ENCODE peak calls at places on chromosomes 5 and 9, in six cellular contexts. V, F, L, M, T and U are unnamed samples.

GRCh38 chr9:133605856-133606721 is 3.1 kb downstream of the FAM163B start:
- DNase-seq in V (no peak), F (peak), L (no peak), M (no peak), T (no peak), U (no peak)

GRCh38 chr9:118596374-118597015 is 772.7 kb downstream of the BRINP1 start:
- DNase-seq in V (peak), F (no peak), L (no peak), M (no peak), T (no peak), U (no peak)

GRCh38 chr9:89878687-89879086 is 273.9 kb downstream of the GADD45G start:
- DNase-seq in V (no peak), F (peak), L (peak), M (no peak), T (no peak), U (peak)

GRCh38 chr9:18452276-18452675 is 21.7 kb upstream of the ADAMTSL1 start:
- DNase-seq in V (no peak), F (no peak), L (no peak), M (no peak), T (peak), U (no peak)

GRCh38 chr5:60550311-60550710 is 149.7 kb downstream of the DEPDC1B start:
- DNase-seq in V (no peak), F (no peak), L (no peak), M (no peak), T (no peak), U (no peak)

GRCh38 chr5:169115725-169116124 is 185.2 kb downstream of the SLIT3 start:
- DNase-seq in V (no peak), F (no peak), L (no peak), M (no peak), T (no peak), U (peak)

GRCh38 chr9:20319641-20320337 is 302.5 kb downstream of the MLLT3 start:
- DNase-seq in V (peak), F (no peak), L (no peak), M (no peak), T (peak), U (no peak)

GRCh38 chr9:100580255-100580654 is 2.4 kb downstream of the CAVIN4 start:
- DNase-seq in V (no peak), F (no peak), L (peak), M (no peak), T (no peak), U (no peak)

GRCh38 chr5:9222054-9222738 is 323.7 kb downstream of the SEMA5A start:
- DNase-seq in V (no peak), F (no peak), L (no peak), M (no peak), T (no peak), U (no peak)

GRCh38 chr9:93116049-93116961 is 17.7 kb downstream of the NINJ1 start:
- DNase-seq in V (peak), F (peak), L (peak), M (peak), T (peak), U (peak)

GRCh38 chr9:112166176-112167140 is 8.6 kb downstream of the SUSD1 start:
- DNase-seq in V (peak), F (no peak), L (no peak), M (peak), T (peak), U (no peak)

GRCh38 chr5:81315336-81315735 is 13.9 kb downstream of the ZCCHC9 start:
- DNase-seq in V (peak), F (no peak), L (no peak), M (peak), T (peak), U (no peak)

GRCh38 chr5:103519550-103519949 is 43.0 kb downstream of the NUDT12 start:
- DNase-seq in V (no peak), F (no peak), L (no peak), M (no peak), T (peak), U (no peak)

GRCh38 chr9:21559402-21560280 is 77.5 kb upstream of the IFNE start:
- DNase-seq in V (peak), F (peak), L (peak), M (peak), T (peak), U (peak)

GRCh38 chr9:98281281-98281680 is 25.8 kb upstream of the TBC1D2 start:
- DNase-seq in V (no peak), F (no peak), L (no peak), M (no peak), T (no peak), U (no peak)

GRCh38 chr9:99050292-99050911 is 54.5 kb upstream of the TGFBR1 start:
- DNase-seq in V (peak), F (no peak), L (no peak), M (peak), T (peak), U (no peak)

GRCh38 chr5:133451926-133452325 is 160.4 kb downstream of the FSTL4 start:
- DNase-seq in V (no peak), F (no peak), L (no peak), M (no peak), T (no peak), U (no peak)

GRCh38 chr5:157342822-157343402 is 77.0 kb downstream of the CYFIP2 start:
- DNase-seq in V (no peak), F (no peak), L (no peak), M (no peak), T (peak), U (peak)

GRCh38 chr5:57012511-57012910 is 60.6 kb upstream of the MIER3 start:
- DNase-seq in V (no peak), F (no peak), L (no peak), M (no peak), T (no peak), U (no peak)

GRCh38 chr5:135568923-135569360 is 9.8 kb downstream of the CXCL14 start:
- DNase-seq in V (no peak), F (no peak), L (no peak), M (no peak), T (no peak), U (no peak)

GRCh38 chr5:14006823-14007510 is 62.5 kb upstream of the DNAH5 start:
- DNase-seq in V (no peak), F (no peak), L (no peak), M (no peak), T (peak), U (peak)

GRCh38 chr5:147780924-147781530 is 1.5 kb downstream of the JAKMIP2 start:
- DNase-seq in V (no peak), F (no peak), L (no peak), M (no peak), T (no peak), U (no peak)

GRCh38 chr5:147786115-147786514 is 3.6 kb upstream of the JAKMIP2 start:
- DNase-seq in V (no peak), F (no peak), L (no peak), M (no peak), T (no peak), U (no peak)

GRCh38 chr5:147784596-147784995 is 2.1 kb upstream of the JAKMIP2 start:
- DNase-seq in V (no peak), F (no peak), L (no peak), M (no peak), T (no peak), U (no peak)

GRCh38 chr5:147788023-147788422 is 5.5 kb upstream of the JAKMIP2 start:
- DNase-seq in V (no peak), F (no peak), L (no peak), M (no peak), T (no peak), U (no peak)

DNA sequence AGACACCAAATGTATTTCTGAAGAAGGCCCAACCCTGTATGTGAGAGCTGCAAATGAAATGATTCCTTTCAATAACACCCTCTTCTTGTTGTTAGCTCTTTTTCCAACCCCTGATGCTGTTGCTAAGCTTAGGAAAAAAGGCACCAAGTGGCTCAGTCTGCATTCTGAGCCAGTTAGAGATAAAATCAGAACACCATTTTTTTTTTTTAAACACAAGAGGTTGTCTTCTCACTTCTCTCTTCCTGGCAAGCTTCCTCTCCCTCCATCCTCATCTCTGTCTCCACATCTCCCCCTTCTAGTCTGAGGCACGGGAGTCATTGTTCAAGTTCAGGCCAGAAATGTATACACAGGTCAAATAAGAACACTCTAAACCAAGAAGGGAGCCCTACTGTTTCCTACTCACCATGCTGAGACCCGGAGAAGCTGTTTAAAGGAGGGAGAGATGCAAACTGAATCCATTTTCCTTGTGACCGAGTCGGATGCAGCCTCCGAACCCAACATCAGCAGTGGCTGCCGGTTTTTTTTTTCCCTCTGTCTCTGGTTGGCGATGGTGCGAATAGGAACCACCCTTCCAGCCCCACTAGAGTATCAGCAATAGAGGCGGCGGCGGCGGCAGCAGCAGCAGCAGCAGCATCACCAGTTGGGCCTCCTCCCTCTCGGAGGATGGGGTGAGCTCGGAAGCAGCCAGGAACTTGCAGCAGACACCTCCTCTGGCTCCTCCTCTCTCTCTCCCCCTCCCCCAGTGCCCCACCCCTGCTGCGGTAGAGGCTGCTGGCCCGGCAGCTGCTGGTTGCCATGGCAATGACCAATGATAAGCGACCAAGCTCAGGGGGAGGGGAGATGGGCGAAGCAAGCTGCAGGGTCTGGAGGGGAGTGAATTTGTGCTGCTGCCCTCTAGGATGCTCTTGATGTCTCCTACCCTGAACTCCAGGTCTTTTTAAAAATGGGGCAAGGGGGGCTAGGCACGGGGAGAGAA is at the start of gene JAKMIP2:
- DNase-seq in V (peak), F (peak), L (peak), M (no peak), T (peak), U (peak)
- H3K4me3 ChIP-seq in V (peak), F (no peak), L (no peak), M (no peak), T (no peak), U (no peak)

DNA sequence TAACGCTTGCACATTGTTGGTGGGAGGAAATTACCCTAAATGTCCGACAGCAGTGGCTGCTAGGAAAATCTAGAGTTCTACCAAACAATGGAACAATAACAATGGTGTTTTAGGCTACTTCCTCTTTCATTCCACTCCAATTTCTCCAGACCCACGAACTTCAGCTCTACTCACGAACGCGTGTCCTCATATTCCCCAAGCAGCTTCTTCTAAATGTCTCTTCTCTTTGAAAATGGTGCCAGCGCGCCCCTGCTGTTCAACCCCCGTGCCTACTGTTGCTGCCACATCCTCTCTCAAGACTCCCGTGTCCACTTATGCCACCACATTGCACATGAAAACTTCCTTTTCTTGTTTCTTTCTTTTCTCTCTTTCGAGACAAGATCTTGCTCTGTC is 25.6 kb downstream of the OR2V2 start:
- DNase-seq in V (no peak), F (no peak), L (no peak), M (no peak), T (no peak), U (no peak)
- H3K4me3 ChIP-seq in V (no peak), F (no peak), L (peak), M (no peak), T (no peak), U (no peak)

DNA sequence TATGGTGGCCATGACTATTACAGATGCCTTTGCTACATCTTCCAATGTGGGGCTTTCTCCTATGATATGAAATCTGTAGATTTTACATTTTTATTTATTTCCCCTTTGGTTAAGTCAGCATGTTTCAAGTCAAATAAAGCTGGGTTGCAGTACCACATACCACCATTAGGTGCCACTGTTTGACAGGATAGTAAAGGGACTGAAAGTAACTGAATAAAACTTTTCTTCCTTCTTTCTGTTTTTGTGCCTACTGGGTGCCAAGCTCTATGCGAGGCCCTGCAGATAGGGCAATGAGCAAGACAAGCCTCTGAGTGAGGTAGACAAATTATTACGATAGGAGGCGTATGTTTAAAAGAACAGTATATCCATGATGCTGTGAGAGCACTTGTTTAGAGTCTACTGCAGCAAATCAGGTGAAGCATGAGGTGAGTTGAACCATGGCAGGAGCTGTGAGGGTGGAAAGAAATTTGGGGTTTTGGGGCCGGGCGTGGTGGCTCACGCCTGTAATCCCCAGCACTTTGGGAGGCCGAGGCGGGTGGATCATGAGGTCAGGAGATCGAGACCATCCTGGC is 64.8 kb downstream of the GDNF start:
- DNase-seq in V (peak), F (no peak), L (no peak), M (no peak), T (peak), U (no peak)
- H3K4me3 ChIP-seq in V (no peak), F (no peak), L (no peak), M (no peak), T (no peak), U (no peak)

GRCh38 chr9:6645153-6646027 is at the start of gene GLDC:
- DNase-seq in V (peak), F (peak), L (peak), M (no peak), T (no peak), U (no peak)
- H3K4me3 ChIP-seq in V (peak), F (peak), L (peak), M (peak), T (peak), U (no peak)

DNA sequence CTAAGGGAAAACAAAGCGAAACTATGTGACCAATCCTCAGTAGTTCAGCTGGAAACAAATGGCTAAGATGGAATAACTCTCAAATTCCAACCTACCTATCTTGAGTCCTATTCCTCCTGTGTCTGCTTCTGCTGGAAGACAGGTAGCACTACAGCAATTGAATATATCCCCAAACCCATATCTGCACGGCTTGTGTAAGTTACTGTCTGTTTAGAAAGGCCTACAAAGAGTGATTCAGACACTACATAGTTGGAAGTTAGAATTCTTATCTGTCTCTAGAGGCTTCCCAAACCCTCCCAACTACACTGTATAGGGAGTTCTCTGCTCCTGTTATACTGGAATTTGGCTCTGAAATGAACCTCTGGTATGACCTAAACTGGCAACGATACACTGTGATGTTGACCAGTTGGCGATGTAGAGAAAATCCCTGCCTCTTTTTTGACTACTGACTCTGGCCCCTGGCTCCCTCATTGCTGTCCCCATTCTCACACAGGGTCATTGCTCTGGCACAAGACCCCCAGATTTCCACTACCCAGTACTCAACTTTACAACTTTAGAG is 22.6 kb upstream of the NADK2 start:
- DNase-seq in V (no peak), F (no peak), L (no peak), M (no peak), T (no peak), U (no peak)
- H3K4me3 ChIP-seq in V (no peak), F (no peak), L (no peak), M (no peak), T (no peak), U (no peak)

DNA sequence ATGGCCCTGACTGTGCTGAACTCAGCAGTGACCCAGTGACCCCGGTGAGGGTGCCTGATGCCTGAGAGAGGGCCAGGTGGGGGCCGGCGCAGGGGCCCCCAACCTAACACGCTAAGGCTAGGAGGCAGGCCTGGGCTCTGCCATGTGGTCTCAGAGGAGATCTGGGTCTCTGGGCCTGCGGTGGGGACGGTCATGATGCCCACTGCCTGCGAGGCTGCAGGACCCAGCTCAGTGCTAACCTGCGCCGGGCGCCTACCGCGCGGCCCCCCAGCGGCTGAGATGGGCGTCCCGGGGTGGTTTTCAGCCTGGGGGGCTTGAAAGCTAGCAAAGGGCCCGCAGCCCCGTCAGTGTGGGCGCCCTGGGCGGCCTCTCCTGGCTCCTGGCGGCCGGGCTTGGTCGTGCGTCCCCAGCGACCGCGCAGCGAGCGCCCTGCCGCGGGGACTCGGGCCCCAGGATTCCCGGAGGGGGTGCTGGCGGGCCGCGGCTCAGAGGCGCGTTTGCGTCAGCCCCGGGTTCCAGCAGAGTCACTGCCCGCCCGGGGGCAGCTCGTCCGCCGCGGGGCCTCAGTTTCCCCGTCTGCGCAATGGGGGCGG is 2.5 kb downstream of the EGFL7 start:
- DNase-seq in V (peak), F (no peak), L (no peak), M (no peak), T (peak), U (no peak)
- H3K4me3 ChIP-seq in V (no peak), F (peak), L (peak), M (peak), T (peak), U (peak)